ENCODE peak calls at places on chromosomes 12 and 14, in five cellular contexts. One of them, this sample, is unnamed.

GRCh38 chr12:103561174-103561573 is 25.9 kb upstream of the STAB2 start:
- DNase-seq in hypothalamus: no peak
- DNase-seq in Karpas-422: no peak
- DNase-seq in HL-60: no peak
- DNase-seq in NCI-H345: no peak
- DNase-seq in this sample: no peak

GRCh38 chr14:97458302-97459137 is 661.3 kb downstream of the VRK1 start:
- DNase-seq in hypothalamus: peak; percentile 4
- DNase-seq in Karpas-422: no peak
- DNase-seq in HL-60: no peak
- DNase-seq in NCI-H345: no peak
- DNase-seq in this sample: no peak

GRCh38 chr14:90900712-90901111 is 84.5 kb upstream of the TTC7B start:
- DNase-seq in hypothalamus: no peak
- DNase-seq in Karpas-422: no peak
- DNase-seq in HL-60: no peak
- DNase-seq in NCI-H345: no peak
- DNase-seq in this sample: no peak

GRCh38 chr14:21039585-21040369 is 2.4 kb upstream of the RNASE7 start:
- DNase-seq in hypothalamus: peak; percentile 63
- DNase-seq in Karpas-422: peak; percentile 81
- DNase-seq in HL-60: peak; percentile 53
- DNase-seq in NCI-H345: peak; percentile 27
- DNase-seq in this sample: no peak

GRCh38 chr14:38016497-38016896 is 191.2 kb upstream of the SSTR1 start:
- DNase-seq in hypothalamus: no peak
- DNase-seq in Karpas-422: peak; percentile 85
- DNase-seq in HL-60: no peak
- DNase-seq in NCI-H345: no peak
- DNase-seq in this sample: no peak

GRCh38 chr12:111311011-111311410 is 57.9 kb downstream of the PHETA1 start:
- DNase-seq in hypothalamus: no peak
- DNase-seq in Karpas-422: no peak
- DNase-seq in HL-60: no peak
- DNase-seq in NCI-H345: no peak
- DNase-seq in this sample: no peak

GRCh38 chr12:25759752-25760151 is 198.7 kb upstream of the RASSF8 start:
- DNase-seq in hypothalamus: no peak
- DNase-seq in Karpas-422: no peak
- DNase-seq in HL-60: no peak
- DNase-seq in NCI-H345: no peak
- DNase-seq in this sample: no peak

GRCh38 chr12:108840605-108841328 is 16.6 kb downstream of the SSH1 start:
- DNase-seq in hypothalamus: no peak
- DNase-seq in Karpas-422: no peak
- DNase-seq in HL-60: no peak
- DNase-seq in NCI-H345: no peak
- DNase-seq in this sample: no peak

GRCh38 chr12:47312147-47312546 is 232.4 kb upstream of the AMIGO2 start:
- DNase-seq in hypothalamus: no peak
- DNase-seq in Karpas-422: no peak
- DNase-seq in HL-60: no peak
- DNase-seq in NCI-H345: no peak
- DNase-seq in this sample: no peak

GRCh38 chr12:101939856-101940265 is 62.5 kb downstream of the DRAM1 start:
- DNase-seq in hypothalamus: peak; percentile 25
- DNase-seq in Karpas-422: peak; percentile 87
- DNase-seq in HL-60: peak; percentile 56
- DNase-seq in NCI-H345: peak; percentile 61
- DNase-seq in this sample: no peak

GRCh38 chr12:131229426-131230339 is 276.0 kb downstream of the ADGRD1 start:
- DNase-seq in hypothalamus: no peak
- DNase-seq in Karpas-422: no peak
- DNase-seq in HL-60: no peak
- DNase-seq in NCI-H345: no peak
- DNase-seq in this sample: no peak

GRCh38 chr14:90607141-90607540 is 209.1 kb downstream of the TTC7B start:
- DNase-seq in hypothalamus: peak; percentile 56
- DNase-seq in Karpas-422: no peak
- DNase-seq in HL-60: no peak
- DNase-seq in NCI-H345: no peak
- DNase-seq in this sample: no peak

GRCh38 chr14:65637780-65638179 is 225.2 kb downstream of the FUT8 start:
- DNase-seq in hypothalamus: no peak
- DNase-seq in Karpas-422: no peak
- DNase-seq in HL-60: no peak
- DNase-seq in NCI-H345: no peak
- DNase-seq in this sample: no peak

GRCh38 chr12:57094194-57095160 is 5.6 kb downstream of the NAB2 start:
- DNase-seq in hypothalamus: no peak
- DNase-seq in Karpas-422: no peak
- DNase-seq in HL-60: no peak
- DNase-seq in NCI-H345: no peak
- DNase-seq in this sample: no peak

GRCh38 chr12:81359736-81360135 is 281.9 kb downstream of the ACSS3 start:
- DNase-seq in hypothalamus: no peak
- DNase-seq in Karpas-422: no peak
- DNase-seq in HL-60: no peak
- DNase-seq in NCI-H345: no peak
- DNase-seq in this sample: no peak

GRCh38 chr14:98692832-98693231 is 579.2 kb downstream of the BCL11B start:
- DNase-seq in hypothalamus: no peak
- DNase-seq in Karpas-422: no peak
- DNase-seq in HL-60: no peak
- DNase-seq in NCI-H345: no peak
- DNase-seq in this sample: no peak

GRCh38 chr14:105425823-105426247 is 6.2 kb downstream of the MTA1 start:
- DNase-seq in hypothalamus: no peak
- DNase-seq in Karpas-422: no peak
- DNase-seq in HL-60: no peak
- DNase-seq in NCI-H345: no peak
- DNase-seq in this sample: no peak

GRCh38 chr14:56198438-56198837 is 80.2 kb downstream of the PELI2 start:
- DNase-seq in hypothalamus: no peak
- DNase-seq in Karpas-422: no peak
- DNase-seq in HL-60: no peak
- DNase-seq in NCI-H345: no peak
- DNase-seq in this sample: no peak

GRCh38 chr12:118055144-118055557 is 5.8 kb downstream of the WSB2 start:
- DNase-seq in hypothalamus: no peak
- DNase-seq in Karpas-422: peak; percentile 92
- DNase-seq in HL-60: peak; percentile 67
- DNase-seq in NCI-H345: peak; percentile 62
- DNase-seq in this sample: no peak

GRCh38 chr12:47884501-47884900 is 20.3 kb downstream of the VDR start:
- DNase-seq in hypothalamus: no peak
- DNase-seq in Karpas-422: no peak
- DNase-seq in HL-60: no peak
- DNase-seq in NCI-H345: no peak
- DNase-seq in this sample: no peak